ENCODE peak calls at places on chromosome 17, in five cellular contexts. One of them, this sample, is unnamed.

GRCh38 chr17:74431568-74432483 is at the start of gene GPRC5C:
- DNase-seq in CD4-positive, CD25-positive, alpha-beta regulatory T cell: no peak
- DNase-seq in GM23248: peak; percentile 50
- DNase-seq in tibial nerve: peak; percentile 67
- DNase-seq in esophagus squamous epithelium: no peak
- DNase-seq in this sample: peak; percentile 40

GRCh38 chr17:36592316-36592710 is 634 bp downstream of the DHRS11 start:
- DNase-seq in CD4-positive, CD25-positive, alpha-beta regulatory T cell: no peak
- DNase-seq in tibial nerve: no peak
- DNase-seq in GM23248: peak; percentile 62
- DNase-seq in esophagus squamous epithelium: no peak
- DNase-seq in this sample: peak; percentile 4

GRCh38 chr17:63918305-63918704 is 334 bp downstream of the GH1 start:
- DNase-seq in esophagus squamous epithelium: no peak
- DNase-seq in CD4-positive, CD25-positive, alpha-beta regulatory T cell: no peak
- DNase-seq in tibial nerve: no peak
- DNase-seq in GM23248: peak; percentile 30
- DNase-seq in this sample: no peak

GRCh38 chr17:27651411-27652345 is 20.7 kb downstream of the LGALS9 start:
- DNase-seq in CD4-positive, CD25-positive, alpha-beta regulatory T cell: peak; percentile 65
- DNase-seq in tibial nerve: peak; percentile 82
- DNase-seq in GM23248: peak; percentile 48
- DNase-seq in esophagus squamous epithelium: no peak
- DNase-seq in this sample: peak; percentile 66

GRCh38 chr17:72370819-72371218 is 250.0 kb downstream of the SOX9 start:
- DNase-seq in tibial nerve: no peak
- DNase-seq in GM23248: peak; percentile 89
- DNase-seq in esophagus squamous epithelium: no peak
- DNase-seq in CD4-positive, CD25-positive, alpha-beta regulatory T cell: no peak
- DNase-seq in this sample: no peak

GRCh38 chr17:45299311-45299710 is 17.5 kb downstream of the MAP3K14 start:
- DNase-seq in tibial nerve: peak; percentile 35
- DNase-seq in esophagus squamous epithelium: no peak
- DNase-seq in CD4-positive, CD25-positive, alpha-beta regulatory T cell: no peak
- DNase-seq in GM23248: no peak
- DNase-seq in this sample: no peak

GRCh38 chr17:80386341-80386740 is 28.6 kb upstream of the ENDOV start:
- DNase-seq in CD4-positive, CD25-positive, alpha-beta regulatory T cell: no peak
- DNase-seq in GM23248: no peak
- DNase-seq in esophagus squamous epithelium: no peak
- DNase-seq in tibial nerve: no peak
- DNase-seq in this sample: no peak

GRCh38 chr17:62906881-62907280 is 59.2 kb upstream of the TANC2 start:
- DNase-seq in esophagus squamous epithelium: no peak
- DNase-seq in GM23248: no peak
- DNase-seq in CD4-positive, CD25-positive, alpha-beta regulatory T cell: no peak
- DNase-seq in tibial nerve: no peak
- DNase-seq in this sample: no peak

GRCh38 chr17:48498168-48498840 is 32.5 kb downstream of the HOXB1 start:
- DNase-seq in CD4-positive, CD25-positive, alpha-beta regulatory T cell: no peak
- DNase-seq in GM23248: no peak
- DNase-seq in tibial nerve: no peak
- DNase-seq in esophagus squamous epithelium: no peak
- DNase-seq in this sample: no peak

GRCh38 chr17:28828294-28829040 is 14.1 kb downstream of the FAM222B start:
- DNase-seq in esophagus squamous epithelium: no peak
- DNase-seq in tibial nerve: no peak
- DNase-seq in GM23248: peak; percentile 18
- DNase-seq in CD4-positive, CD25-positive, alpha-beta regulatory T cell: no peak
- DNase-seq in this sample: no peak

GRCh38 chr17:71757956-71758355 is 362.9 kb upstream of the SOX9 start:
- DNase-seq in tibial nerve: no peak
- DNase-seq in CD4-positive, CD25-positive, alpha-beta regulatory T cell: no peak
- DNase-seq in esophagus squamous epithelium: no peak
- DNase-seq in GM23248: no peak
- DNase-seq in this sample: no peak

GRCh38 chr17:50157891-50158290 is 7.4 kb upstream of the PPP1R9B start:
- DNase-seq in esophagus squamous epithelium: no peak
- DNase-seq in tibial nerve: no peak
- DNase-seq in CD4-positive, CD25-positive, alpha-beta regulatory T cell: no peak
- DNase-seq in GM23248: no peak
- DNase-seq in this sample: no peak

DNA sequence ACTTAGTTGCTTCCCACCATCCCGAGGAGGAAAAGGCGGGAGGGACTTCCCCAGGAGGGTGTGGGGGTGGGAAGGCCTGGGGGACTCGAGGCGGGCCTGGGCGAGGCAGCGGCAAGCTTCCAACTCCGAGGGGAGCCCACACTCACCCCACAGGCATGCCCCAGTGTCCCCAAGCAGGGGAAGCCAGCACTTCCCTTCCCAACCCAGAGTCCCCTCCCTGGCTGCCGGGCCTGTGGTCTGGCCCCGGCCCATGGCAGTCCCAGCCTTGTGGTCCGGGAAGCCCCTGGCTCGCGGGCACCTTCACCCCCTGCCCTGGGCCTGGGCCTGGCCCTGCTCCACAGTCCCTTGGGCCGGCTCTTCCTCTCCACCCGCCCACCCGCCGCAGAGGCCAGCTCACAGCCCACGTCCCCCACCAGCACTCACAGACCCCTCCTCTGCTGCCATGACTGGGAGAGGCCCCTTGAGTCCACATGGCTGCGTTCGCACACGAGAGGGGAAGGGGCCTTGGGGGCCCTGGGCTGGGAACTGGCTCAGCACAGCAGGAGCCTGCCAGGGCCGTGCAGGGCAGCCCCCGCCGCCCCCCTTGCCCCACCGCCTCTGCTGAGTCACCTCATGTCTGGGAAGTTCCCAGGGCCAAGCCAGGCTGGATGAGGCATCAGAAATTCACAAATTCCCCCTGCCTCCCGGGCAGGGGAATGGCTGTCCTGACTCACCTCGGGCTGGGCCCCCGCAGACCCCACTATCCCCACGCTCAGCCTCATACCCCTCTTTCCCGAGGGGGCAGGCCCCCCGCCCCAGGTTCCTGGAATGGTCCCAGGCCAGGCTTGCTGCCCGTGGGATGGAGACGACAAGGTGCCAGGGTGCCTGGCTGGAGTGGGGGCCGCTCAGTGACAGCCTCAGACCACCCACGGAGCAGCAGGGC is 27.8 kb downstream of the BAHCC1 start:
- DNase-seq in esophagus squamous epithelium: no peak
- DNase-seq in tibial nerve: peak; percentile 65
- DNase-seq in CD4-positive, CD25-positive, alpha-beta regulatory T cell: no peak
- DNase-seq in GM23248: peak; percentile 98
- DNase-seq in this sample: peak; percentile 75
- H3K27ac ChIP-seq in esophagus squamous epithelium: peak overlapping the region; percentile 91
- H3K27ac ChIP-seq in tibial nerve: peak overlapping the region; percentile 63
- H3K27ac ChIP-seq in CD4-positive, CD25-positive, alpha-beta regulatory T cell: no peak overlapping the region
- H3K27ac ChIP-seq in GM23248: peak overlapping the region; percentile 88
- H3K27ac ChIP-seq in this sample: peak overlapping the region; percentile 98

DNA sequence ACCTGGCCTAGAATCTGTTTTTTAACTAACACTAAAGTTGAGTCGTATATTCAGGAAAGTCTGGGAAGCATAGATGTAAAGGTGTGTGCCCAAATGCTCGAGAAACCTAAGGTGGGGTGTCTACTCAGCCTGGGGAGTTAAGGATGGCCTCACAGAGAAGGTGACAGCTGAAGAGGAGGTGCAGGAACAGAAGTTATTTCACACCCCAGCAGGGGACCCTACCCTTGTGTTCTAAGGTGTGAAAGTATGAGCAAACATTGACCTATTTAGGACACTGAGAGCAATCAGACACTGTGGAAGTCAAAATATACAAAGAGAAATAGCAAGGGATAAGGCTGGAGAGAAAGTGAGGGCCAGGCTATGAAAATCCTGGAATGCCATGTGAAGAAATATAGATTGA is 49.0 kb upstream of the DHX40 start:
- DNase-seq in CD4-positive, CD25-positive, alpha-beta regulatory T cell: no peak
- DNase-seq in tibial nerve: no peak
- DNase-seq in esophagus squamous epithelium: no peak
- DNase-seq in GM23248: no peak
- DNase-seq in this sample: no peak
- H3K4me1 ChIP-seq in CD4-positive, CD25-positive, alpha-beta regulatory T cell: no peaks in the 10 kb centered on the region
- H3K4me1 ChIP-seq in tibial nerve: no peaks in the 10 kb centered on the region
- H3K4me1 ChIP-seq in esophagus squamous epithelium: peaks cover 9% of the 10 kb centered on the region
- H3K4me1 ChIP-seq in GM23248: no peaks in the 10 kb centered on the region
- H3K4me1 ChIP-seq in this sample: peaks cover 14% of the 10 kb centered on the region

GRCh38 chr17:76337413-76337777 is 16.3 kb downstream of the PRPSAP1 start:
- DNase-seq in CD4-positive, CD25-positive, alpha-beta regulatory T cell: no peak
- DNase-seq in esophagus squamous epithelium: no peak
- DNase-seq in GM23248: peak; percentile 50
- DNase-seq in tibial nerve: no peak
- DNase-seq in this sample: no peak

GRCh38 chr17:76333673-76334505 is 19.8 kb downstream of the PRPSAP1 start:
- DNase-seq in esophagus squamous epithelium: no peak
- DNase-seq in tibial nerve: no peak
- DNase-seq in CD4-positive, CD25-positive, alpha-beta regulatory T cell: no peak
- DNase-seq in GM23248: no peak
- DNase-seq in this sample: no peak

GRCh38 chr17:76335716-76336381 is 17.9 kb downstream of the PRPSAP1 start:
- DNase-seq in tibial nerve: no peak
- DNase-seq in esophagus squamous epithelium: no peak
- DNase-seq in GM23248: no peak
- DNase-seq in CD4-positive, CD25-positive, alpha-beta regulatory T cell: no peak
- DNase-seq in this sample: no peak

GRCh38 chr17:76341301-76341700 is 12.4 kb downstream of the PRPSAP1 start:
- DNase-seq in GM23248: no peak
- DNase-seq in esophagus squamous epithelium: no peak
- DNase-seq in CD4-positive, CD25-positive, alpha-beta regulatory T cell: no peak
- DNase-seq in tibial nerve: no peak
- DNase-seq in this sample: no peak

DNA sequence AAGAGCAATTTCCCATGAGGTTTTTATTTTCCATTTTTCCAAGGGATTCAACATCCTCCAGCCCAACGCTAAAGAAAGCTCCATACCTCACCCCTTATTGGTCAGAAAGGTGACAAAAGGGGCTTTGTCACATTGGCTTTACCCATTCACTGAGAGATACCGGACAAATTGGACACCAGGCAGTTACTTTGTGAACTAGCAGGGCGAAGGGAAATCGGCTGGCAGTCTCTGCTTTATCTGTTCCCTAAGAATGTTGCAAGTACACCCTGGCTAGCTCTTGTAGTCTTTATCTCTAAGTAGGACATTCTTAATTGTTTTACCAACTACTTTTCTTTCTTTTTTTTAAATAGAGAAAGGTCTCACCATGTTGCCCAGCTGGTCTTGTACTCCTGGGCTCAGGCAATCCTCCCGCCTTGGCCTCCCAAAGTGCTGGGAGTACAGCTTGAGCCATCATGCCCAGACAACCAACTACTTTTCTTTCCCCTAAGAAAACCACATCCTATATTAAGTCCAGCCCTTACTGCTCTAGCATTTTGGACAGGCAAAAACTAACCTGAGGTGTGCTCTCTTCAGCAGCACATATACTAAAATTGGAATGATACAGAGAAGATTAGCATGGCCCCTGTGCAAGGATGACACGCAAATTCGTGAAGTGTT is 16.8 kb downstream of the PRPSAP1 start:
- DNase-seq in CD4-positive, CD25-positive, alpha-beta regulatory T cell: no peak
- DNase-seq in GM23248: no peak
- DNase-seq in tibial nerve: no peak
- DNase-seq in esophagus squamous epithelium: no peak
- DNase-seq in this sample: no peak
- H3K27ac ChIP-seq in CD4-positive, CD25-positive, alpha-beta regulatory T cell: no peak overlapping the region
- H3K27ac ChIP-seq in GM23248: no peak overlapping the region
- H3K27ac ChIP-seq in tibial nerve: no peak overlapping the region
- H3K27ac ChIP-seq in esophagus squamous epithelium: no peak overlapping the region
- H3K27ac ChIP-seq in this sample: no peak overlapping the region

DNA sequence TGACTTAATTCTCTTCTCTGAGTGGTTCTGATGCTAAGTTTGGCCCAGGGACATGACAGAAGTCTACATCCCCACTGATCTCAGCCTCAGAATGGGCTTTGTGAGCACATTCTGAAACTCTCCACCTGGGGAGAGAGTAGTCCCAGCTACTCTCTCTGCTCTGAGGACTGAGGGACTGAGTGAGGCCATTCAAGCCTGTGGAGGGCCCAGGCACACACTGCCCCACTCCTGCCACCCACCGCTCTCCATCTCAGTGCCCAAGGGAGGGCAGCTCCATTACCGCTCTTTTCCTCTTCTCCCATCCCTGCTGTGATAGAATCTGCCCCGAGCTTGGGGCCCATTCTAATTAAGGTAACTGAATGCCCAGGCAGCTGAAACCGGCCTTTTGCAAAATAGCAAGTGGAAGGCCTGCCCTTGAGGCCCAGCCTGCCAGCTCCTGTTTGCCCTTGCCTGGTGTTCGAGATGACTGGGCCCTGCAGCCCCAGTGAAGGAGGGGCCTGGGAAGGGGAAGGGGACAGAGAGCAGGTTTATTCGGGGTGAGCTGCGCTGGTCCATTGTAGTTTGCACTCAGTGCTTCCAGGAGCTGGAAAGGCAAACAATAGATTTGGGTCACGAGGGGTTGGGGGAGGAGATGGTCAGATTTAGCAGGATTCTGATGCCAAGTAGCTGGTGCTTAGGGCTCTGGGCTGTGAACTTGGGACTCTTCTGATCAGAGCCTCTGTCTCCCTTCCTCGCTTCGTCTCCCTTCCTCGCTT is 76.2 kb downstream of the RAB11FIP4 start:
- DNase-seq in GM23248: no peak
- DNase-seq in CD4-positive, CD25-positive, alpha-beta regulatory T cell: no peak
- DNase-seq in esophagus squamous epithelium: no peak
- DNase-seq in tibial nerve: no peak
- DNase-seq in this sample: no peak
- H3K4me1 ChIP-seq in GM23248: no peaks in the 10 kb centered on the region
- H3K4me1 ChIP-seq in CD4-positive, CD25-positive, alpha-beta regulatory T cell: peaks cover 5% of the 10 kb centered on the region
- H3K4me1 ChIP-seq in esophagus squamous epithelium: no peaks in the 10 kb centered on the region
- H3K4me1 ChIP-seq in tibial nerve: no peaks in the 10 kb centered on the region
- H3K4me1 ChIP-seq in this sample: no peaks in the 10 kb centered on the region

GRCh38 chr17:68085751-68086445 is 50.4 kb downstream of the KPNA2 start:
- DNase-seq in GM23248: no peak
- DNase-seq in CD4-positive, CD25-positive, alpha-beta regulatory T cell: no peak
- DNase-seq in tibial nerve: no peak
- DNase-seq in esophagus squamous epithelium: no peak
- DNase-seq in this sample: no peak

GRCh38 chr17:68089881-68090280 is 54.3 kb downstream of the KPNA2 start:
- DNase-seq in tibial nerve: peak; percentile 23
- DNase-seq in GM23248: peak; percentile 29
- DNase-seq in CD4-positive, CD25-positive, alpha-beta regulatory T cell: no peak
- DNase-seq in esophagus squamous epithelium: no peak
- DNase-seq in this sample: peak; percentile 76

GRCh38 chr17:68087851-68088250 is 52.3 kb downstream of the KPNA2 start:
- DNase-seq in esophagus squamous epithelium: no peak
- DNase-seq in tibial nerve: no peak
- DNase-seq in CD4-positive, CD25-positive, alpha-beta regulatory T cell: no peak
- DNase-seq in GM23248: no peak
- DNase-seq in this sample: peak; percentile 22
- H3K27ac ChIP-seq in esophagus squamous epithelium: no peak overlapping the region
- H3K27ac ChIP-seq in tibial nerve: no peak overlapping the region
- H3K27ac ChIP-seq in CD4-positive, CD25-positive, alpha-beta regulatory T cell: no peak overlapping the region
- H3K27ac ChIP-seq in GM23248: no peak overlapping the region
- H3K27ac ChIP-seq in this sample: no peak overlapping the region